ENCODE peak calls at places on chromosomes 12 and 14, in four cellular contexts. J is trophoblast cell, E is mesendoderm, R is H1. C is an unnamed sample.

GRCh38 chr12:52945389-52946232 is 3.3 kb upstream of the KRT18 start:
- DNase-seq in J (peak; percentile 97), E (peak; percentile 99), R (peak; percentile 53), C (peak; percentile 96)

GRCh38 chr12:12714276-12715001 is 2.7 kb upstream of the CDKN1B start:
- DNase-seq in J (no peak), E (peak; percentile 47), R (no peak), C (peak; percentile 59)

GRCh38 chr12:120356567-120357030 is 12.4 kb downstream of the MSI1 start:
- DNase-seq in J (peak; percentile 100), E (peak; percentile 96), R (peak; percentile 80), C (peak; percentile 93)

GRCh38 chr12:59086124-59086523 is 165.8 kb upstream of the LRIG3 start:
- DNase-seq in J (no peak), E (peak; percentile 16), R (no peak), C (no peak)

GRCh38 chr12:5374691-5375090 is 57.2 kb upstream of the NTF3 start:
- DNase-seq in J (no peak), E (no peak), R (no peak), C (no peak)

GRCh38 chr12:43835656-43836454 is at the start of gene TMEM117:
- DNase-seq in J (peak; percentile 42), E (peak; percentile 74), R (no peak), C (peak; percentile 69)

GRCh38 chr12:85740190-85740589 is 96.0 kb downstream of the RASSF9 start:
- DNase-seq in J (no peak), E (no peak), R (no peak), C (no peak)

GRCh38 chr12:25960176-25960575 is 1.7 kb downstream of the RASSF8 start:
- DNase-seq in J (no peak), E (peak; percentile 65), R (no peak), C (no peak)

GRCh38 chr12:110741371-110741770 is 1.3 kb downstream of the PPP1CC start:
- DNase-seq in J (no peak), E (no peak), R (no peak), C (no peak)

GRCh38 chr14:71730471-71730870 is 201.8 kb upstream of the RGS6 start:
- DNase-seq in J (no peak), E (no peak), R (no peak), C (no peak)

GRCh38 chr12:132152921-132153321 is 8.7 kb downstream of the NOC4L start:
- DNase-seq in J (no peak), E (no peak), R (no peak), C (no peak)

GRCh38 chr14:65414961-65415589 is 2.5 kb downstream of the FUT8 start:
- DNase-seq in J (no peak), E (no peak), R (no peak), C (no peak)

GRCh38 chr14:86055512-86055911 is 525.6 kb downstream of the FLRT2 start:
- DNase-seq in J (no peak), E (peak; percentile 59), R (no peak), C (no peak)

GRCh38 chr12:41436076-41436475 is 248.0 kb downstream of the PDZRN4 start:
- DNase-seq in J (no peak), E (peak; percentile 62), R (no peak), C (no peak)

GRCh38 chr14:63454863-63455622 is 88.1 kb downstream of the PPP2R5E start:
- DNase-seq in J (no peak), E (no peak), R (no peak), C (no peak)

GRCh38 chr12:39011161-39011560 is 105.8 kb upstream of the CPNE8 start:
- DNase-seq in J (no peak), E (no peak), R (no peak), C (no peak)

GRCh38 chr12:120366884-120367251 is 2.1 kb downstream of the MSI1 start:
- DNase-seq in J (no peak), E (no peak), R (no peak), C (peak; percentile 46)

GRCh38 chr12:75970310-75970709 is 61.3 kb downstream of the PHLDA1 start:
- DNase-seq in J (no peak), E (no peak), R (no peak), C (no peak)

GRCh38 chr12:92145731-92146496 is at the start of gene BTG1:
- DNase-seq in J (peak; percentile 100), E (peak; percentile 100), R (peak; percentile 100), C (peak; percentile 100)

GRCh38 chr12:92149563-92149962 is 3.9 kb upstream of the BTG1 start:
- DNase-seq in J (peak; percentile 15), E (no peak), R (no peak), C (no peak)

GRCh38 chr12:92146865-92147264 is 1.2 kb upstream of the BTG1 start:
- DNase-seq in J (no peak), E (no peak), R (no peak), C (no peak)

GRCh38 chr12:92146497-92146828 is 817 bp upstream of the BTG1 start:
- DNase-seq in J (no peak), E (no peak), R (no peak), C (no peak)

GRCh38 chr12:92147491-92147890 is 1.8 kb upstream of the BTG1 start:
- DNase-seq in J (no peak), E (no peak), R (no peak), C (no peak)
- H3K79me2 ChIP-seq in J (peaks cover 10% of the 10 kb centered on the region), E (peaks cover 21% of the 10 kb centered on the region), R (peaks cover 29% of the 10 kb centered on the region), C (peaks cover 17% of the 10 kb centered on the region)

GRCh38 chr14:74940956-74941565 is 14.3 kb downstream of the PGF start:
- DNase-seq in J (no peak), E (no peak), R (no peak), C (no peak)

GRCh38 chr14:74942608-74943007 is 12.8 kb downstream of the PGF start:
- DNase-seq in J (no peak), E (no peak), R (no peak), C (no peak)

GRCh38 chr14:74942164-74942563 is 13.2 kb downstream of the PGF start:
- DNase-seq in J (no peak), E (no peak), R (no peak), C (no peak)

GRCh38 chr14:74938873-74939495 is 15.9 kb upstream of the RPS6KL1 start:
- DNase-seq in J (no peak), E (no peak), R (no peak), C (no peak)

GRCh38 chr14:74941676-74942097 is 13.7 kb downstream of the PGF start:
- DNase-seq in J (no peak), E (no peak), R (no peak), C (no peak)
- H4K8ac ChIP-seq in J (no peak overlapping the region), E (no peak overlapping the region), R (no peak overlapping the region), C (no peak overlapping the region)

DNA sequence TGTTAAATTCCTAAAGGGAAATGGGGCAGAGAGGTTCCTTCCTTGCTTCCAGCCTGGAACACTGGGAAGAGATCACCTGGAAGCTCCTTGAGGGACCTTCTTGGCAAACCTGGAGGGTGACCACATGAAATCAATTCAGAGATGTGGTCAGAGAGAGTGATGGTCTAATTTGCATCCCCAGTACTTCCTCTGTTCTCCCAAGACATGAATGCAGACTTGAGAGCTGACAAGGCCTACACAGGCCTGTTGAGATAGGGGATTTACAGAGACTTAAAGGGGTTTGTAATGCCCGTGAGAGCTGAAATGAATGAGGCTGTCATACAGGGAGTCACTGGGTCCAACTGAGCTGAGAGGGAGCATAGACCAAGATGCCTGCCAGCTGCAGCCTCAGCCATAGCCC is 45.1 kb downstream of the TMX1 start:
- DNase-seq in J (no peak), E (no peak), R (no peak), C (no peak)
- H3K23ac ChIP-seq in J (no peak overlapping the region), E (no peak overlapping the region), R (no peak overlapping the region), C (no peak overlapping the region)

GRCh38 chr14:29419736-29420135 is 507.9 kb downstream of the PRKD1 start:
- DNase-seq in J (no peak), E (no peak), R (no peak), C (no peak)
- H3K79me2 ChIP-seq in J (no peaks in the 10 kb centered on the region), E (no peaks in the 10 kb centered on the region), R (no peaks in the 10 kb centered on the region), C (no peaks in the 10 kb centered on the region)

C was measured in H9.